ENCODE peak calls at places on chromosomes 3 and 15, in four cellular contexts. J is ureter, G is astrocyte of the spinal cord, U is tibial nerve. A is an unnamed sample.

GRCh38 chr3:161859870-161860450 is 363.4 kb downstream of the OTOL1 start:
- DNase-seq in J (no peak), G (no peak), U (no peak), A (no peak)

GRCh38 chr3:54939591-54940300 is 11.9 kb upstream of the LRTM1 start:
- DNase-seq in J (no peak), G (peak), U (no peak), A (no peak)

GRCh38 chr3:58989173-58989572 is 60.7 kb downstream of the CFAP20DC start:
- DNase-seq in J (no peak), G (peak), U (no peak), A (no peak)

GRCh38 chr15:57323299-57323805 is 53.0 kb upstream of the CGNL1 start:
- DNase-seq in J (no peak), G (no peak), U (no peak), A (peak)

GRCh38 chr3:170907519-170908234 is 760 bp downstream of the EIF5A2 start:
- DNase-seq in J (no peak), G (peak), U (no peak), A (no peak)

GRCh38 chr3:185880600-185880999 is 55.8 kb upstream of the IGF2BP2 start:
- DNase-seq in J (no peak), G (no peak), U (no peak), A (no peak)

GRCh38 chr15:33526532-33526931 is 215.8 kb downstream of the RYR3 start:
- DNase-seq in J (no peak), G (no peak), U (no peak), A (no peak)

GRCh38 chr15:61731081-61731480 is 329.2 kb downstream of the VPS13C start:
- DNase-seq in J (no peak), G (no peak), U (no peak), A (no peak)

GRCh38 chr3:137035631-137036030 is 77.8 kb downstream of the IL20RB start:
- DNase-seq in J (no peak), G (no peak), U (no peak), A (no peak)

GRCh38 chr15:39211108-39211979 is 369.5 kb upstream of the THBS1 start:
- DNase-seq in J (no peak), G (no peak), U (no peak), A (no peak)

GRCh38 chr15:101615986-101616848 is 36.0 kb downstream of the TM2D3 start:
- DNase-seq in J (no peak), G (peak), U (no peak), A (peak)